ENCODE peak calls at places on chromosomes 13 and 19, in eight cellular contexts. V, A, N, H, K, G, E and P are unnamed samples.
A peak's percentile ranks its signal among the peaks of the same experiment; 100 is the strongest.

GRCh38 chr13:75175575-75175974 is 306.4 kb downstream of the TBC1D4 start:
- DNase-seq in V (no peak), A (no peak), N (peak; percentile 83), H (no peak), K (no peak), G (no peak), E (peak; percentile 39), P (no peak)

GRCh38 chr13:110275931-110276552 is 30.9 kb downstream of the COL4A1 start:
- DNase-seq in V (no peak), A (no peak), N (no peak), H (no peak), K (no peak), G (no peak), E (no peak), P (no peak)

GRCh38 chr19:2270157-2270571 is 11.8 kb downstream of the PEAK3 start:
- DNase-seq in V (no peak), A (no peak), N (no peak), H (no peak), K (peak; percentile 33), G (no peak), E (no peak), P (peak; percentile 28)

GRCh38 chr19:49613374-49613773 is 22.4 kb downstream of the PRR12 start:
- DNase-seq in V (no peak), A (no peak), N (peak; percentile 28), H (no peak), K (no peak), G (no peak), E (no peak), P (peak; percentile 58)

GRCh38 chr19:49487277-49488045 is at the start of gene RPL13A:
- DNase-seq in V (peak; percentile 97), A (peak; percentile 100), N (peak; percentile 97), H (peak; percentile 83), K (peak; percentile 99), G (peak; percentile 99), E (peak; percentile 100), P (peak; percentile 100)

GRCh38 chr19:16470541-16470910 is 1.2 kb downstream of the EPS15L1 start:
- DNase-seq in V (no peak), A (no peak), N (peak; percentile 14), H (no peak), K (no peak), G (no peak), E (no peak), P (no peak)

GRCh38 chr13:26022538-26023292 is 29.1 kb downstream of the SHISA2 start:
- DNase-seq in V (peak; percentile 34), A (peak; percentile 88), N (no peak), H (no peak), K (no peak), G (no peak), E (peak; percentile 44), P (peak; percentile 51)

GRCh38 chr13:105763851-105764250 is 771.6 kb downstream of the EFNB2 start:
- DNase-seq in V (no peak), A (no peak), N (peak; percentile 6), H (no peak), K (no peak), G (no peak), E (no peak), P (no peak)

GRCh38 chr13:23632741-23633140 is 62.5 kb downstream of the TNFRSF19 start:
- DNase-seq in V (no peak), A (no peak), N (no peak), H (no peak), K (no peak), G (no peak), E (no peak), P (no peak)

GRCh38 chr13:101209206-101209893 is 207.0 kb downstream of the NALCN start:
- DNase-seq in V (no peak), A (no peak), N (no peak), H (no peak), K (no peak), G (no peak), E (no peak), P (peak; percentile 17)

GRCh38 chr19:6414793-6415591 is 9.6 kb downstream of the KHSRP start:
- DNase-seq in V (no peak), A (no peak), N (no peak), H (no peak), K (no peak), G (no peak), E (no peak), P (no peak)